ENCODE peak calls at places on chromosomes 7 and 10, in ten cellular contexts. One of them, this sample, is unnamed.

GRCh38 chr10:102453502-102453901 is 2.2 kb upstream of the C10orf95 start:
- DNase-seq in fibroblast of the aortic adventitia: no peak
- DNase-seq in A549: no peak
- DNase-seq in breast epithelium: no peak
- DNase-seq in lower lobe of right lung: no peak
- DNase-seq in SK-N-SH: no peak
- DNase-seq in astrocyte of the spinal cord: no peak
- DNase-seq in Peyer's patch: no peak
- DNase-seq in astrocyte: no peak
- DNase-seq in tibial nerve: no peak
- DNase-seq in this sample: no peak

GRCh38 chr10:28509286-28509685 is 23.6 kb upstream of the WAC start:
- DNase-seq in fibroblast of the aortic adventitia: no peak
- DNase-seq in A549: no peak
- DNase-seq in breast epithelium: no peak
- DNase-seq in lower lobe of right lung: no peak
- DNase-seq in SK-N-SH: no peak
- DNase-seq in astrocyte of the spinal cord: no peak
- DNase-seq in Peyer's patch: no peak
- DNase-seq in astrocyte: no peak
- DNase-seq in tibial nerve: no peak
- DNase-seq in this sample: no peak

GRCh38 chr10:71782221-71782916 is 9.0 kb upstream of the VSIR start:
- DNase-seq in fibroblast of the aortic adventitia: no peak
- DNase-seq in A549: no peak
- DNase-seq in breast epithelium: no peak
- DNase-seq in lower lobe of right lung: peak
- DNase-seq in SK-N-SH: no peak
- DNase-seq in astrocyte of the spinal cord: no peak
- DNase-seq in Peyer's patch: no peak
- DNase-seq in astrocyte: no peak
- DNase-seq in tibial nerve: no peak
- DNase-seq in this sample: no peak

GRCh38 chr7:136146925-136147324 is 169.8 kb upstream of the MTPN start:
- DNase-seq in fibroblast of the aortic adventitia: no peak
- DNase-seq in A549: no peak
- DNase-seq in breast epithelium: no peak
- DNase-seq in lower lobe of right lung: no peak
- DNase-seq in SK-N-SH: no peak
- DNase-seq in astrocyte of the spinal cord: no peak
- DNase-seq in Peyer's patch: no peak
- DNase-seq in astrocyte: no peak
- DNase-seq in tibial nerve: no peak
- DNase-seq in this sample: no peak

GRCh38 chr10:104989880-104990279 is 348.8 kb downstream of the SORCS3 start:
- DNase-seq in fibroblast of the aortic adventitia: no peak
- DNase-seq in A549: no peak
- DNase-seq in breast epithelium: no peak
- DNase-seq in lower lobe of right lung: no peak
- DNase-seq in SK-N-SH: no peak
- DNase-seq in astrocyte of the spinal cord: no peak
- DNase-seq in Peyer's patch: no peak
- DNase-seq in astrocyte: no peak
- DNase-seq in tibial nerve: no peak
- DNase-seq in this sample: no peak

GRCh38 chr10:61399386-61399785 is 53.8 kb downstream of the TMEM26 start:
- DNase-seq in fibroblast of the aortic adventitia: peak
- DNase-seq in A549: no peak
- DNase-seq in breast epithelium: no peak
- DNase-seq in lower lobe of right lung: no peak
- DNase-seq in SK-N-SH: no peak
- DNase-seq in astrocyte of the spinal cord: peak
- DNase-seq in Peyer's patch: no peak
- DNase-seq in astrocyte: peak
- DNase-seq in tibial nerve: no peak
- DNase-seq in this sample: peak

GRCh38 chr7:51256244-51256781 is 60.3 kb downstream of the COBL start:
- DNase-seq in fibroblast of the aortic adventitia: no peak
- DNase-seq in A549: no peak
- DNase-seq in breast epithelium: no peak
- DNase-seq in lower lobe of right lung: no peak
- DNase-seq in SK-N-SH: no peak
- DNase-seq in astrocyte of the spinal cord: no peak
- DNase-seq in Peyer's patch: peak
- DNase-seq in astrocyte: no peak
- DNase-seq in tibial nerve: no peak
- DNase-seq in this sample: no peak

GRCh38 chr10:85642421-85643170 is 724.0 kb downstream of the GRID1 start:
- DNase-seq in fibroblast of the aortic adventitia: no peak
- DNase-seq in A549: peak
- DNase-seq in breast epithelium: no peak
- DNase-seq in lower lobe of right lung: no peak
- DNase-seq in SK-N-SH: no peak
- DNase-seq in astrocyte of the spinal cord: peak
- DNase-seq in Peyer's patch: peak
- DNase-seq in astrocyte: peak
- DNase-seq in tibial nerve: no peak
- DNase-seq in this sample: peak

GRCh38 chr7:28685291-28685659 is 272.9 kb downstream of the TRIL start:
- DNase-seq in fibroblast of the aortic adventitia: no peak
- DNase-seq in A549: no peak
- DNase-seq in breast epithelium: peak
- DNase-seq in lower lobe of right lung: peak
- DNase-seq in SK-N-SH: peak
- DNase-seq in astrocyte of the spinal cord: no peak
- DNase-seq in Peyer's patch: peak
- DNase-seq in astrocyte: no peak
- DNase-seq in tibial nerve: no peak
- DNase-seq in this sample: no peak

GRCh38 chr10:52220947-52221346 is 93.1 kb upstream of the DKK1 start:
- DNase-seq in fibroblast of the aortic adventitia: no peak
- DNase-seq in A549: no peak
- DNase-seq in breast epithelium: no peak
- DNase-seq in lower lobe of right lung: no peak
- DNase-seq in SK-N-SH: no peak
- DNase-seq in astrocyte of the spinal cord: no peak
- DNase-seq in Peyer's patch: no peak
- DNase-seq in astrocyte: no peak
- DNase-seq in tibial nerve: no peak
- DNase-seq in this sample: no peak

GRCh38 chr10:14416308-14416700 is 85.6 kb upstream of the FRMD4A start:
- DNase-seq in fibroblast of the aortic adventitia: peak
- DNase-seq in A549: no peak
- DNase-seq in breast epithelium: no peak
- DNase-seq in lower lobe of right lung: no peak
- DNase-seq in SK-N-SH: no peak
- DNase-seq in astrocyte of the spinal cord: peak
- DNase-seq in Peyer's patch: no peak
- DNase-seq in astrocyte: peak
- DNase-seq in tibial nerve: no peak
- DNase-seq in this sample: peak

GRCh38 chr10:79905322-79906314 is 43.3 kb downstream of the SFTPD start:
- DNase-seq in fibroblast of the aortic adventitia: peak
- DNase-seq in A549: no peak
- DNase-seq in breast epithelium: no peak
- DNase-seq in lower lobe of right lung: no peak
- DNase-seq in SK-N-SH: no peak
- DNase-seq in astrocyte of the spinal cord: peak
- DNase-seq in Peyer's patch: no peak
- DNase-seq in astrocyte: peak
- DNase-seq in tibial nerve: no peak
- DNase-seq in this sample: peak

GRCh38 chr7:100642534-100642907 is 1.2 kb upstream of the TFR2 start:
- DNase-seq in fibroblast of the aortic adventitia: no peak
- DNase-seq in A549: peak
- DNase-seq in breast epithelium: no peak
- DNase-seq in lower lobe of right lung: no peak
- DNase-seq in SK-N-SH: peak
- DNase-seq in astrocyte of the spinal cord: no peak
- DNase-seq in Peyer's patch: peak
- DNase-seq in astrocyte: no peak
- DNase-seq in tibial nerve: no peak
- DNase-seq in this sample: no peak

GRCh38 chr7:519429-519973 is at the start of gene PDGFA:
- DNase-seq in fibroblast of the aortic adventitia: peak
- DNase-seq in A549: no peak
- DNase-seq in breast epithelium: no peak
- DNase-seq in lower lobe of right lung: no peak
- DNase-seq in SK-N-SH: peak
- DNase-seq in astrocyte of the spinal cord: no peak
- DNase-seq in Peyer's patch: peak
- DNase-seq in astrocyte: peak
- DNase-seq in tibial nerve: no peak
- DNase-seq in this sample: peak

GRCh38 chr7:28703054-28703765 is 254.9 kb downstream of the TRIL start:
- DNase-seq in fibroblast of the aortic adventitia: peak
- DNase-seq in A549: no peak
- DNase-seq in breast epithelium: no peak
- DNase-seq in lower lobe of right lung: no peak
- DNase-seq in SK-N-SH: no peak
- DNase-seq in astrocyte of the spinal cord: no peak
- DNase-seq in Peyer's patch: no peak
- DNase-seq in astrocyte: no peak
- DNase-seq in tibial nerve: no peak
- DNase-seq in this sample: no peak

DNA sequence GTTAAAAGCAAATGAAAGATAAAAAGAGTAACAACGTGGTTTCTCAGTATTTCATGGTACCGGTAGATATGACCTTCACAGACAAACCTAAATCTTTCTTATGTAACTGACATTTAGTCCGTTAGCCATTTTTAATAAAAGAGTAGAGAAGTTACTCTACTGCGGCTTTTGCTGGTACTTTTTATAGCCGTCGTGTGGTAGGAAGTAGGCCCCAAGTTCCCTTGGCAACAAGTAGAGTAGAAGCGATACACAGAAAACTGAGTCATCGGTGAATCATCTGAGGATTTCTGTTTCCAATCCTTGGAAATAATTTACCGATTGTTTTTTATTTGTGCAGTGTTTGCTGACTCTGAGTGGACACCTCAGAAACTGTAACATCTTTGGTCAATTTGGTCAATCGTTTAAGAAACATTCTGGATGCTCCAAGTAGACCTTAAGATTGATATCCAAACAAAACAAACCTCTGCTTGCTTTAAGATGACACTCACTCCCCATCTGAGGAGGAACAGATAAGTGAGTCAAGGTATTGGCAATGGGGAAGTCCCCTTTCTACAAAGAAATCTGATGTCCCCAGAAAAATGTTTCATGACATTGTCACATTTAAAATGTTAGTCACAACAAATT is 63.9 kb upstream of the AHR start:
- DNase-seq in fibroblast of the aortic adventitia: peak
- DNase-seq in A549: peak
- DNase-seq in breast epithelium: peak
- DNase-seq in lower lobe of right lung: no peak
- DNase-seq in SK-N-SH: no peak
- DNase-seq in astrocyte of the spinal cord: peak
- DNase-seq in Peyer's patch: peak
- DNase-seq in astrocyte: peak
- DNase-seq in tibial nerve: no peak
- DNase-seq in this sample: peak
- TF ChIP-seq CTCF in fibroblast of the aortic adventitia: no peak
- TF ChIP-seq CTCF in A549: no peak
- TF ChIP-seq CTCF in breast epithelium: no peak
- TF ChIP-seq CTCF in lower lobe of right lung: no peak
- TF ChIP-seq CTCF in SK-N-SH: no peak
- TF ChIP-seq CTCF in astrocyte of the spinal cord: no peak
- TF ChIP-seq CTCF in Peyer's patch: no peak
- TF ChIP-seq CTCF in astrocyte: no peak
- TF ChIP-seq CTCF in tibial nerve: no peak
- TF ChIP-seq CTCF in this sample: no peak

DNA sequence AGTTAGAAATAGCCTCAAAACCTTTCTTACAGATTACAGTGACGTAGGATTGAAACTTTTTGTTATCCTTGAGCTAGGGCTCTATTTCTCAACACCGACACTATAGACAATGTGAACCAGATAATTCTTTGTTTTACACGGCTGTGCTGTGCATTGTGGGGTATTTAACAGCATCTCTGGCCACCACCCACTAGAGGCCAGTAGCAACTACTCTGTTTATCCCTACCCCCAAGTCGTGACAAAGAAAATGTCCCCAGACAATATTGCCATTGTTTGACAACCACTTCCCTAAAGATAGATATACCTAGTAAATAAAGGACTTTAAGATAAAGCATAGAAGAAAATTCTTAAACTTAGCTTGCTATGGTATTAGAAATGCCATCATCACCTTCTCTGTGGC is 359.6 kb downstream of the ARL4A start:
- DNase-seq in fibroblast of the aortic adventitia: no peak
- DNase-seq in A549: no peak
- DNase-seq in breast epithelium: no peak
- DNase-seq in lower lobe of right lung: no peak
- DNase-seq in SK-N-SH: no peak
- DNase-seq in astrocyte of the spinal cord: no peak
- DNase-seq in Peyer's patch: no peak
- DNase-seq in astrocyte: no peak
- DNase-seq in tibial nerve: no peak
- DNase-seq in this sample: no peak
- H3K4me3 ChIP-seq in fibroblast of the aortic adventitia: no peak
- H3K4me3 ChIP-seq in A549: no peak
- H3K4me3 ChIP-seq in breast epithelium: no peak
- H3K4me3 ChIP-seq in lower lobe of right lung: no peak
- H3K4me3 ChIP-seq in SK-N-SH: no peak
- H3K4me3 ChIP-seq in astrocyte of the spinal cord: no peak
- H3K4me3 ChIP-seq in Peyer's patch: no peak
- H3K4me3 ChIP-seq in astrocyte: no peak
- H3K4me3 ChIP-seq in tibial nerve: no peak
- H3K4me3 ChIP-seq in this sample: no peak

DNA sequence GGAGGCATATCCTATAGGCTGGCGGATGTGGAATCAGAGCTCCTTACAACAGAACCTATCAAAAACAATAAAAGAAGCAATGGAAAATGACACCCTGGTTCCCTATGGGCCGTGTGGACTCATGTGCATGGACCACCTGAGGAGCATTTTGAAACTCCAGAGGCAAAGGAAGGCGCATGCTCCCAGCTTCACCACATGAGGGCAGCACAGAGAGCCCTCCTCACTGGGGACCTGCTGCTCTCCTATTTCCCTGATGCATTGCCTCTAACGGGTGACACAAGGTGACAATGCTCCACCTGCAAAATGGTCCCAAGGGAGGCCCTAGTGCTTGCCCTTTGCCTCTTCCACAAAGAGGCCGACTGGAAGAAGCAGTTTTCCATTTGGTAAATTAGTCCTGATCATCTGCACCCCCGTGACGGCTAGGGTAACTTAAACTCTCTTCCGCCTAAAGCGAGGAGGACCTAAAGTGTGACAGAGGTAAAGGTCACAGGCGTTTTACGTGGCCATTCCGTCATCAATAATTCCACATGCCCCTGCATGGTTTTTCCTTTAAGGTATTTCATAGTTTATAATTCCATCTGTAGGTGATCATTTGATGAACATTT is 67.7 kb downstream of the GPAM start:
- DNase-seq in fibroblast of the aortic adventitia: peak
- DNase-seq in A549: peak
- DNase-seq in breast epithelium: no peak
- DNase-seq in lower lobe of right lung: no peak
- DNase-seq in SK-N-SH: peak
- DNase-seq in astrocyte of the spinal cord: no peak
- DNase-seq in Peyer's patch: peak
- DNase-seq in astrocyte: no peak
- DNase-seq in tibial nerve: no peak
- DNase-seq in this sample: peak
- TF ChIP-seq CTCF in fibroblast of the aortic adventitia: peak
- TF ChIP-seq CTCF in A549: peak
- TF ChIP-seq CTCF in breast epithelium: peak
- TF ChIP-seq CTCF in lower lobe of right lung: peak
- TF ChIP-seq CTCF in SK-N-SH: peak
- TF ChIP-seq CTCF in astrocyte of the spinal cord: peak
- TF ChIP-seq CTCF in Peyer's patch: no peak
- TF ChIP-seq CTCF in astrocyte: peak
- TF ChIP-seq CTCF in tibial nerve: peak
- TF ChIP-seq CTCF in this sample: peak

GRCh38 chr10:132785433-132786278 is at the start of gene NKX6-2:
- DNase-seq in fibroblast of the aortic adventitia: no peak
- DNase-seq in A549: no peak
- DNase-seq in breast epithelium: no peak
- DNase-seq in lower lobe of right lung: no peak
- DNase-seq in SK-N-SH: peak
- DNase-seq in astrocyte of the spinal cord: no peak
- DNase-seq in Peyer's patch: no peak
- DNase-seq in astrocyte: no peak
- DNase-seq in tibial nerve: no peak
- DNase-seq in this sample: peak
- H3K4me3 ChIP-seq in fibroblast of the aortic adventitia: no peak
- H3K4me3 ChIP-seq in A549: peak
- H3K4me3 ChIP-seq in breast epithelium: peak
- H3K4me3 ChIP-seq in lower lobe of right lung: no peak
- H3K4me3 ChIP-seq in SK-N-SH: no peak
- H3K4me3 ChIP-seq in astrocyte of the spinal cord: no peak
- H3K4me3 ChIP-seq in Peyer's patch: no peak
- H3K4me3 ChIP-seq in astrocyte: no peak
- H3K4me3 ChIP-seq in tibial nerve: peak
- H3K4me3 ChIP-seq in this sample: no peak